ENCODE peak calls at places on chromosome 21, in five cellular contexts. Q is BJ; B is tibial artery; L is OCI-LY7; U is CD8-positive, alpha-beta T cell. W is an unnamed sample. For H3K36me3, the result is how much of the 10 kb centered on the place peaks cover.

GRCh38 chr21:29228306-29228705 is 70.4 kb upstream of the BACH1 start:
- DNase-seq in U (no peak), L (no peak), Q (no peak), B (no peak), W (no peak)

GRCh38 chr21:29481641-29482040 is 182.9 kb downstream of the BACH1 start:
- DNase-seq in B (no peak), Q (peak), U (no peak), L (no peak), W (no peak)

GRCh38 chr21:39885119-39885848 is 18.0 kb downstream of the PCP4 start:
- DNase-seq in U (no peak), B (no peak), Q (no peak), L (no peak), W (no peak)

GRCh38 chr21:31537872-31538576 is 121.5 kb upstream of the SOD1 start:
- DNase-seq in Q (no peak), U (no peak), B (no peak), L (no peak), W (no peak)

GRCh38 chr21:38804617-38805281 is 980 bp upstream of the ETS2 start:
- DNase-seq in L (no peak), B (peak), U (no peak), Q (no peak), W (peak)

GRCh38 chr21:38773108-38774061 is 32.3 kb upstream of the ETS2 start:
- DNase-seq in B (peak), Q (peak), U (no peak), L (no peak), W (no peak)

GRCh38 chr21:39109596-39110210 is 73.5 kb downstream of the PSMG1 start:
- DNase-seq in B (no peak), Q (no peak), U (no peak), L (no peak), W (no peak)

GRCh38 chr21:14572206-14572780 is 26.2 kb upstream of the SAMSN1 start:
- DNase-seq in B (no peak), Q (no peak), U (no peak), L (no peak), W (no peak)

GRCh38 chr21:15397258-15397657 is 332.5 kb upstream of the NRIP1 start:
- DNase-seq in L (no peak), B (no peak), U (no peak), Q (no peak), W (peak)

GRCh38 chr21:39186676-39187075 is 3.4 kb upstream of the PSMG1 start:
- DNase-seq in B (no peak), L (no peak), Q (no peak), U (no peak), W (no peak)

GRCh38 chr21:39004776-39005605 is 178.3 kb downstream of the PSMG1 start:
- DNase-seq in B (peak), Q (no peak), U (no peak), L (peak), W (peak)

GRCh38 chr21:16076465-16076864 is 346.7 kb downstream of the USP25 start:
- DNase-seq in L (no peak), B (no peak), Q (no peak), U (no peak), W (no peak)

GRCh38 chr21:15809065-15809464 is 79.3 kb downstream of the USP25 start:
- DNase-seq in B (no peak), U (no peak), Q (no peak), L (no peak), W (no peak)

GRCh38 chr21:34809822-34810221 is 141.0 kb downstream of the CLIC6 start:
- DNase-seq in U (no peak), L (no peak), B (no peak), Q (no peak), W (no peak)

GRCh38 chr21:28944296-28944695 is 48.4 kb downstream of the LTN1 start:
- DNase-seq in Q (no peak), B (no peak), U (no peak), L (no peak), W (no peak)

GRCh38 chr21:34887729-34888568 is 161.2 kb downstream of the RUNX1 start:
- DNase-seq in U (peak), B (peak), Q (peak), L (peak), W (peak)

GRCh38 chr21:24225432-24225831 is 1381.8 kb downstream of the MRPL39 start:
- DNase-seq in Q (no peak), L (no peak), B (no peak), U (no peak), W (no peak)

GRCh38 chr21:38525454-38525853 is 27.2 kb upstream of the ERG start:
- DNase-seq in U (no peak), Q (no peak), L (no peak), B (no peak), W (no peak)

GRCh38 chr21:20647603-20648002 is 350.6 kb upstream of the NCAM2 start:
- DNase-seq in U (no peak), L (no peak), Q (no peak), B (no peak), W (no peak)

GRCh38 chr21:27400045-27400444 is 433.2 kb upstream of the ADAMTS5 start:
- DNase-seq in Q (no peak), B (no peak), U (no peak), L (no peak), W (no peak)

GRCh38 chr21:40015818-40016217 is 148.6 kb downstream of the PCP4 start:
- DNase-seq in L (no peak), U (no peak), Q (no peak), B (no peak), W (no peak)

GRCh38 chr21:37886726-37887309 is 29.4 kb downstream of the KCNJ6 start:
- DNase-seq in U (no peak), B (no peak), Q (no peak), L (no peak), W (no peak)

GRCh38 chr21:32735524-32735923 is 7.7 kb upstream of the SYNJ1 start:
- DNase-seq in B (no peak), L (no peak), U (no peak), Q (no peak), W (no peak)

GRCh38 chr21:19547951-19548635 is 1144.5 kb upstream of the TMPRSS15 start:
- DNase-seq in L (no peak), Q (no peak), U (no peak), B (no peak), W (no peak)

GRCh38 chr21:15050588-15051377 is 14.0 kb downstream of the NRIP1 start:
- DNase-seq in B (no peak), Q (no peak), L (no peak), U (no peak), W (no peak)

GRCh38 chr21:20720623-20721022 is 277.6 kb upstream of the NCAM2 start:
- DNase-seq in L (no peak), Q (no peak), B (no peak), U (no peak), W (no peak)

GRCh38 chr21:39593522-39593921 is 19.2 kb upstream of the B3GALT5 start:
- DNase-seq in Q (no peak), L (no peak), U (no peak), B (no peak), W (no peak)

GRCh38 chr21:29371464-29371863 is 72.7 kb downstream of the BACH1 start:
- DNase-seq in B (no peak), U (no peak), Q (no peak), L (no peak), W (no peak)

GRCh38 chr21:37829043-37829442 is 87.2 kb downstream of the KCNJ6 start:
- DNase-seq in U (no peak), L (no peak), Q (no peak), B (no peak), W (no peak)

GRCh38 chr21:35244514-35244913 is 195.4 kb upstream of the RUNX1 start:
- DNase-seq in U (no peak), L (no peak), Q (no peak), B (no peak), W (no peak)

GRCh38 chr21:19463966-19464365 is 1060.4 kb upstream of the TMPRSS15 start:
- DNase-seq in B (no peak), Q (no peak), U (no peak), L (no peak), W (no peak)

GRCh38 chr21:39867198-39867650 is at the start of gene PCP4:
- DNase-seq in L (peak), U (no peak), B (no peak), Q (no peak), W (peak)

GRCh38 chr21:21268061-21268471 is 269.9 kb downstream of the NCAM2 start:
- DNase-seq in L (no peak), Q (no peak), U (no peak), B (no peak), W (no peak)

GRCh38 chr21:14737922-14738321 is 191.8 kb upstream of the SAMSN1 start:
- DNase-seq in Q (no peak), L (peak), B (no peak), U (peak), W (no peak)

GRCh38 chr21:39822042-39822441 is 45.2 kb upstream of the PCP4 start:
- DNase-seq in Q (no peak), B (no peak), L (no peak), U (no peak), W (no peak)

DNA sequence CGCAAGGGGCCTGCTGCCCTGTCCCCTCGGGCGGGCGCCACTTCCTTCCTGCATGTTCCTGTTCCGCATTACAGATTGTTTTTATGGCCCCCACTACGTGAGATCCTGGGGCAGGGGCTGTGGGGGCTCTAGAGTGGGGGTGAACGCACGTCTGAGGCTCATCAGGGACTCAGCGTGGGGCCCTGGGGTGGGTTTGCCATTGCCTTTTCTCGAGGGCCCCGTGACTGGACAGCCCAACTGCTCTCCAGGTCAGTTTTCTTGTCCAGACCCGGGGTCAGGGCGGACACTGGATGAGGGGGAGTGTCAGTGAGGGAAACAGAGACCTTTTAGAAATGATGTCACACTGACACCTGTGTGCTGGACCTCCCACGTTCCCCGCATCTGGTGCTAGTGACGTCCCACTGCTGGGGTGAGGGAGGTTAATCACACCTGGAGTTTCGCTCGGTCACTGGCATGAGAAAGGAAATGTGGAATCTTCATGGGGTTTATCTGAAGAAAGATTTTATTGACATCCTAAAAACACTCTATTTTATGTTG is 65.9 kb downstream of the AGPAT3 start:
- DNase-seq in B (no peak), U (no peak), L (no peak), Q (no peak), W (no peak)
- H3K36me3 ChIP-seq in B (under half), U (under half), L (under half), Q (under half), W (under half)

DNA sequence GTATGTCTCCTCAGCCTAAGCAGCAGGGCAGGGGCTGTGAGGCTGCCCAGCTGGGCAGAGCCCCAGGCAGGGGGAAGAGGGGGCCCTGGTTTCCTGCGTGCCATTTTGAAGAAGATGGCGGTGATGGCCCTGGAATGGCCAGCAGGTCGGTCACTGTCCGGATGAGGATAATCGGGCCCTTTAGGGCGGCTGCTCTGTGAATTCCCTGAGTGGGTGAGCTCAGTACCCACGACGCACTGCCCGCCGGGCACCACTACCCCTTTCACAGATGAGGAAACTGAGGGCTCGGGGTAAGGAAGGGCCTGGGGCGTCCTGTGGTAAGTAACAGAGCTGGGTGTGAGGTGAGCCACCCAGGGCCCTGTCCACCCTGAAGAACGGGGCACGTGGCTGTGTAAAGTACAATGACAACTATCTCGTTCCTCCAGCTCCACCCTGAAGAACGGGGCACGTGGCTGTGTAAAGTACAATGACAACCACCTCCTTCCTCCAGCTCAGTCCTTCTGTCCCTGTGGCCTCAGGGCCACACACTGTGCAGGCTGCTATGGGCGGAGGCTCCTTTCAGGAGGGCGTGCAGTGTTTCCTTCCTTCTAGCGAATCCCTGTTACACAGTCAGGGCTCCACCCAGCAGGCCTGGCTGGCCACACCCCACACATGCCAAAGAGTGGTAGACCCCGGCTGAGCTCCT is 23.2 kb downstream of the ITGB2 start:
- DNase-seq in Q (no peak), U (no peak), L (no peak), B (peak), W (no peak)
- H3K36me3 ChIP-seq in Q (under half), U (half or more), L (under half), B (under half), W (under half)

GRCh38 chr21:46114963-46115362 is 17.1 kb downstream of the COL6A2 start:
- DNase-seq in U (no peak), B (peak), Q (no peak), L (no peak), W (peak)
- H3K36me3 ChIP-seq in U (under half), B (half or more), Q (half or more), L (under half), W (under half)

GRCh38 chr21:42028754-42029385 is 18.7 kb upstream of the ZBTB21 start:
- DNase-seq in U (no peak), B (no peak), L (no peak), Q (no peak), W (no peak)
- H3K36me3 ChIP-seq in U (under half), B (under half), L (under half), Q (under half), W (under half)

GRCh38 chr21:26148834-26149354 is 21.7 kb downstream of the APP start:
- DNase-seq in Q (no peak), B (no peak), U (no peak), L (no peak), W (no peak)
- H3K36me3 ChIP-seq in Q (under half), B (under half), U (under half), L (under half), W (under half)

DNA sequence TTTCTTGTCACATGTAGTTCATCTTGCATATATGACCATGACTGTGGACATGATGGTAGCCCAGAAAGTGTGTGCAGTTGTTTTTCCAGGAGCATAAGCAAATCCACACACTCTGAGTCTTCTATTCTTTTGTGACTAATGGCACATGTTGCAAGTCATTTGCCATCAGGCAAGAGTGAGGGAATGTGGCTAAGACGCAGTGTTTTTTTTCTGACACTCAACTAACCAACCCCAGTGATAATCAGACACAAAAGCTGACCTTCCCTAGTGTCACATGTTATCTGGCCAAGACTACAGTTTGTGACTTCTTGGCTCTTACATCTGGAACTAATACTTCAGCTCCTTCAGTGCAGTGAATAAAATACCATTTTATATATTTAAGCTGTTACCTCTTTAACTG is 108.8 kb downstream of the ITSN1 start:
- DNase-seq in L (no peak), Q (no peak), B (no peak), U (no peak), W (no peak)
- H3K36me3 ChIP-seq in L (under half), Q (under half), B (under half), U (under half), W (under half)

GRCh38 chr21:17388226-17388625 is 124.6 kb upstream of the CXADR start:
- DNase-seq in U (no peak), Q (no peak), L (peak), B (no peak), W (no peak)
- H3K36me3 ChIP-seq in U (under half), Q (under half), L (under half), B (under half), W (under half)

DNA sequence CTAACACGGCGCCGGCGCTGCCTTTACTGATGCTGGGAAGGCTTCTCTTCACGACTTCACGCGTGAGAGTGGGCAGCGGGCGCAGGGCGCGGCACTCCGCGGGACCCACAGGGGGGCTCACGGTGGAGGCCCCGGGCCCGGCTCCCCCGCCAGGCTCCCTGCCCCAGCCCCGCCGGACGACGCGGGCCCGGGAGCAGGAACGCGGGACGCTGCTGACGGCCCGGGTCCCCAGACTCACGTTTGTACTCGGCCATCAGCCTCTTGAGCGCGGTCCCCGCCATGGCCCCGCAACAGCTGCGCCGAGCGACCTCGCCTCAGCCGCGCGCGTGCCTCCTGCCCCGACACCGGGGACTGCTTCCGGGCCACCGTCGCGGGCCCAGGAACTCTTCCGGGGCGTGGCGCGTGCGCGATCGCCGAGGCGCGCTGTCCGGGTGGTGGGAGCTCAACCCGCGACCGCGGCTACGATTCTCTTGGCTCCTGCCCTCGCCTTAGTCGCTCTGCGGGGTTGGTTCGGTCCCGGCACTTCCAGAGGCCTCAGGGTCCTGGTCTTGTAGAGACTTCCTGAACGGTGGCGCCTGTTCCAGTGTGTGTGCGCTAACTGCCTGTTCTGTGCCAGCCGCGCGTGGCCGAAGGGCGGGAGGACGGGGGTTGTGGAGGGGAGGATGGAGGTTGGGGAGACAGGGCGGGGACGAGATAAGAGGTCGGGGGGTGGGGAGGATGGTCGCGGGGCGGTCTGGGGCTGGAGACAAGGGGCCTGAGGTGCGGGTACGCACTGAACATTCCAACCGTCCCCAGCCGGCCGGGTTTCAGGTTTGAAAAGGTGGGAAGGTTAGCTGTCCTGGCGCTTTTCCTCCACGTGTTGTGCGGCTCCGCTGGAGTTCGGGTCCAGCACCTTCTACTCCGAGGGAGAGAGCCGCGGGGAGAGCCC is at the start of gene UBE2G2:
- DNase-seq in B (peak), U (peak), L (peak), Q (no peak), W (peak)
- H3K36me3 ChIP-seq in B (under half), U (under half), L (half or more), Q (under half), W (under half)

DNA sequence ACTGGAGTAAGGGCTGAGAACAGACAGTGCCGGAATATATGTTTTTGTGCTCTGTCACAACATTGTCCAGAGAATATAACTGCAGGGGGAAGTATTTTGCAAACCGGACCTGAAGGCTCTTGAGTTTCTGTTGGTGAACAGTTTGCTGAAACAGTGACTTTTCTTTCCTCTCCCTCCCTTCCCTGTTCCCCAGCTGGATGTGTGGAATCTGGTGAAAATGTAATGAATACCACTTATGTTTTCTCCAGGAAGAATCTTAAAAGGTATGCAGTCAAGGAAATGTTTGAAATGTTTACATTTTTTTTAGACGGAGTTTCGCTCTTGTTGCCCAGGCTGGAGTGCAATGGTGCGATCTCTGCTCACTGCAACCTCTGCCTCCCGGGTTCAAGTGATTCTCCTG is 23.4 kb downstream of the CHAF1B start:
- DNase-seq in B (no peak), U (no peak), Q (no peak), L (no peak), W (no peak)
- H3K36me3 ChIP-seq in B (under half), U (under half), Q (under half), L (half or more), W (under half)

W was measured in right lobe of liver.